ENCODE peak calls at places on chromosomes 16 and 17, in five cellular contexts. M is K562, R is Peyer's patch, Y is osteoblast, O is cardiac muscle cell. X is an unnamed sample. For H3K4me1, the result is how much of the 10 kb centered on the place peaks cover.

GRCh38 chr16:58820359-58820758 is 86.2 kb upstream of the GOT2 start:
- DNase-seq in Y (no peak), M (no peak), R (no peak), O (no peak), X (no peak)

GRCh38 chr16:53504665-53505064 is 1.7 kb upstream of the AKTIP start:
- DNase-seq in M (no peak), O (no peak), Y (no peak), R (no peak), X (peak)

GRCh38 chr16:49528035-49528434 is 154.4 kb downstream of the C16orf78 start:
- DNase-seq in R (no peak), M (peak), Y (peak), O (peak), X (peak)

GRCh38 chr16:64206877-64207276 is 915.0 kb downstream of the CDH11 start:
- DNase-seq in R (no peak), M (no peak), O (no peak), Y (peak), X (peak)

GRCh38 chr16:27813591-27813990 is 249.9 kb downstream of the GSG1L start:
- DNase-seq in O (no peak), R (no peak), Y (no peak), M (no peak), X (no peak)

GRCh38 chr17:14098246-14098645 is 28.9 kb downstream of the COX10 start:
- DNase-seq in Y (no peak), M (no peak), O (no peak), R (no peak), X (no peak)

GRCh38 chr16:67936124-67936875 is at the start of gene PSMB10:
- DNase-seq in O (peak), Y (peak), R (no peak), M (peak), X (peak)

GRCh38 chr16:24844101-24845030 is 1.4 kb upstream of the SLC5A11 start:
- DNase-seq in M (peak), O (no peak), R (no peak), Y (peak), X (no peak)

GRCh38 chr17:82101767-82102679 is 4.0 kb upstream of the FASN start:
- DNase-seq in O (no peak), R (no peak), M (no peak), Y (peak), X (no peak)

GRCh38 chr17:3695723-3696411 is at the start of gene P2RX5:
- DNase-seq in O (peak), M (peak), R (peak), Y (peak), X (no peak)

GRCh38 chr16:73615256-73615655 is 567.3 kb upstream of the ZFHX3 start:
- DNase-seq in M (no peak), Y (no peak), R (no peak), O (no peak), X (peak)

GRCh38 chr16:56262148-56262878 is 71.0 kb downstream of the GNAO1 start:
- DNase-seq in O (no peak), R (peak), Y (no peak), M (peak), X (no peak)

GRCh38 chr17:74417178-74418045 is 14.5 kb upstream of the GPRC5C start:
- DNase-seq in Y (peak), R (no peak), M (no peak), O (no peak), X (no peak)

GRCh38 chr17:41695954-41696720 is 7.5 kb downstream of the EIF1 start:
- DNase-seq in O (peak), M (peak), Y (peak), R (peak), X (peak)

GRCh38 chr17:3710951-3711383 is 12.7 kb upstream of the HASPIN start:
- DNase-seq in R (peak), O (no peak), M (no peak), Y (peak), X (no peak)

GRCh38 chr16:30771726-30772125 is 9.6 kb downstream of the RNF40 start:
- DNase-seq in R (no peak), O (no peak), Y (peak), M (no peak), X (no peak)

GRCh38 chr16:88062341-88062861 is 111.2 kb downstream of the BANP start:
- DNase-seq in M (no peak), Y (peak), R (no peak), O (peak), X (no peak)

GRCh38 chr16:78249056-78249455 is 149.6 kb downstream of the WWOX start:
- DNase-seq in M (peak), R (no peak), O (peak), Y (no peak), X (peak)

GRCh38 chr16:50584033-50584722 is 36.0 kb downstream of the NKD1 start:
- DNase-seq in Y (peak), O (no peak), M (peak), R (no peak), X (no peak)

GRCh38 chr16:30773826-30774225 is 11.7 kb downstream of the RNF40 start:
- DNase-seq in Y (peak), M (no peak), R (no peak), O (no peak), X (no peak)

GRCh38 chr16:85202051-85202601 is 89.9 kb upstream of the CIBAR2 start:
- DNase-seq in O (no peak), Y (peak), R (no peak), M (no peak), X (no peak)

GRCh38 chr17:10125761-10126553 is 72.4 kb downstream of the GAS7 start:
- DNase-seq in M (no peak), Y (peak), O (no peak), R (no peak), X (no peak)

GRCh38 chr17:67411396-67411795 is 34.3 kb downstream of the PITPNC1 start:
- DNase-seq in Y (no peak), O (no peak), M (no peak), R (no peak), X (no peak)

GRCh38 chr16:9389543-9390207 is 298.2 kb downstream of the HAPSTR1 start:
- DNase-seq in Y (no peak), O (no peak), R (no peak), M (no peak), X (no peak)

GRCh38 chr16:58026139-58026704 is 668 bp downstream of the MMP15 start:
- DNase-seq in Y (peak), O (no peak), M (peak), R (no peak), X (peak)

GRCh38 chr17:385195-385835 is 32.7 kb upstream of the RPH3AL start:
- DNase-seq in R (no peak), M (no peak), Y (peak), O (peak), X (peak)

GRCh38 chr17:82020874-82021727 is 1.6 kb downstream of the CENPX start:
- DNase-seq in R (peak), M (no peak), Y (peak), O (peak), X (peak)

GRCh38 chr17:13114601-13115024 is 96.8 kb upstream of the ELAC2 start:
- DNase-seq in R (no peak), O (peak), Y (peak), M (peak), X (peak)

GRCh38 chr17:61393550-61393903 is 6.1 kb upstream of the TBX2 start:
- DNase-seq in M (no peak), Y (no peak), O (no peak), R (no peak), X (no peak)

GRCh38 chr17:44556854-44557606 is at the start of gene FZD2:
- DNase-seq in R (peak), Y (peak), M (peak), O (peak), X (peak)

GRCh38 chr17:4950757-4951204 is at the start of gene ENO3:
- DNase-seq in M (peak), R (no peak), Y (peak), O (peak), X (peak)

GRCh38 chr17:7425316-7425715 is at the start of gene SPEM2:
- DNase-seq in O (no peak), Y (no peak), M (no peak), R (no peak), X (no peak)

GRCh38 chr17:43940630-43941029 is 1.6 kb downstream of the PPY start:
- DNase-seq in R (no peak), Y (peak), M (peak), O (peak), X (peak)

GRCh38 chr16:29815032-29815721 is 775 bp upstream of the PAGR1 start:
- DNase-seq in O (no peak), R (peak), M (peak), Y (peak), X (no peak)

GRCh38 chr17:59829217-59830006 is 63.3 kb downstream of the TUBD1 start:
- DNase-seq in M (peak), R (no peak), Y (peak), O (no peak), X (peak)

GRCh38 chr16:52498640-52499039 is 48.3 kb downstream of the TOX3 start:
- DNase-seq in Y (no peak), M (no peak), R (no peak), O (no peak), X (peak)

GRCh38 chr16:67932462-67932840 is 789 bp upstream of the CTRL start:
- DNase-seq in R (no peak), Y (peak), O (no peak), M (no peak), X (no peak)

GRCh38 chr17:13650096-13650675 is 48.5 kb upstream of the HS3ST3A1 start:
- DNase-seq in O (no peak), R (no peak), M (no peak), Y (no peak), X (peak)

GRCh38 chr17:77437747-77438146 is 297.0 kb downstream of the SEC14L1 start:
- DNase-seq in R (no peak), M (no peak), Y (no peak), O (no peak), X (no peak)

GRCh38 chr17:77438241-77439204 is 297.8 kb downstream of the SEC14L1 start:
- DNase-seq in O (no peak), M (no peak), R (no peak), Y (no peak), X (no peak)

GRCh38 chr17:77436481-77436880 is 295.7 kb downstream of the SEC14L1 start:
- DNase-seq in Y (no peak), O (no peak), R (no peak), M (no peak), X (no peak)

GRCh38 chr17:77436058-77436442 is 295.3 kb downstream of the SEC14L1 start:
- DNase-seq in Y (no peak), M (no peak), O (peak), R (no peak), X (peak)

GRCh38 chr17:77437017-77437416 is 296.2 kb downstream of the SEC14L1 start:
- DNase-seq in Y (no peak), O (no peak), R (peak), M (no peak), X (peak)
- H3K4me3 ChIP-seq in Y (no peak), O (no peak), R (no peak), M (no peak), X (no peak)

GRCh38 chr16:17543073-17543472 is 72.3 kb upstream of the XYLT1 start:
- DNase-seq in M (no peak), Y (no peak), O (no peak), R (no peak), X (no peak)
- H3K27ac ChIP-seq in M (no peak), Y (no peak), O (no peak), R (no peak), X (no peak)

DNA sequence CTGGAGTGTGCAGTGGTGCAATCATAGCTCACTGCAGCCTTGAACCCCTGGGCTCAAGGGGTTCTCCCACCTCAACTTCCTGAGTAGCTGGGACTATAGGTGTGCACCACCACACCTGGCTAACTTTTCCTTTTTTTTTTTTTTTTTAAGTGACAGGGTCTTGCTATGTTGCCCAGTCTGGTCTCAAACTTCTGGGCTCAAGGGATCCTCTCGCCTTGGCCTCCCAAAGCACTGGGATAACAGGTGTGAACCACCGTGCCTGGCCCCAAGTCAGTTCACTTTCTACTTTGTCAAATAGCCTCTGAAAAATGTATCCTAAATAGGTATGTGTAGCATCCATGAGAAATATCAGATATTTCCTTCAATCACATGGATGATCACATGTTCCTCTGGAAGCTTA is 9.9 kb upstream of the NFAT5 start:
- DNase-seq in Y (no peak), R (no peak), M (no peak), O (no peak), X (no peak)
- H3K4me1 ChIP-seq in Y (under half), R (under half), M (under half), O (under half), X (under half)

DNA sequence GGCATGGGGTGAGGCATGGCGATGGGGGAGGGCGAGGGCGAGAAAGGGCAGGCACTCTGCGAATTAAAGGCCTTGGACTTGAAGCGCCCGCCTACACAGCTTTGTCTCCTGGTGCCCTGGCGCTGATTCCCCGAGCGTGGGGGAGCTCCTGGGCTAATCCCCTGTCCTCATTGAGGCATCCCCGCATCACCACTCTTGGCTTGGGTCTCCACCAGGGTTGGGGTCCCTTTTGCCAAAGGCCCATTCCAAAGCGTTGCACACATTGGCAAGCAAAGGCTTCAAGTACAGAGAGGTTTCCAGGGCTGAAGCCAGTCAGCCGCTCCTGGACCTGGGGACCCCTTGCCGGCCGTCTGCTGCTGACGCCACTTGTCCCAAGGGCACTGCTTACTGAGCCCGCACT is 8.0 kb downstream of the ZNF205 start:
- DNase-seq in R (no peak), Y (peak), M (no peak), O (no peak), X (no peak)
- H3K4me3 ChIP-seq in R (no peak), Y (no peak), M (no peak), O (no peak), X (no peak)

GRCh38 chr17:77729587-77729986 is 228.9 kb upstream of the TNRC6C start:
- DNase-seq in M (no peak), O (no peak), R (no peak), Y (no peak), X (no peak)

GRCh38 chr17:77726549-77726957 is 231.9 kb upstream of the TNRC6C start:
- DNase-seq in Y (no peak), M (no peak), R (no peak), O (no peak), X (no peak)

GRCh38 chr17:77728871-77729270 is 229.6 kb upstream of the TNRC6C start:
- DNase-seq in Y (no peak), O (no peak), M (no peak), R (no peak), X (no peak)

GRCh38 chr17:77727216-77727615 is 231.3 kb upstream of the TNRC6C start:
- DNase-seq in M (no peak), Y (no peak), O (no peak), R (no peak), X (no peak)

GRCh38 chr17:77728022-77728671 is 230.4 kb upstream of the TNRC6C start:
- DNase-seq in M (peak), Y (no peak), R (peak), O (no peak), X (peak)
- H3K27ac ChIP-seq in M (no peak), Y (no peak), R (no peak), O (no peak), X (no peak)

DNA sequence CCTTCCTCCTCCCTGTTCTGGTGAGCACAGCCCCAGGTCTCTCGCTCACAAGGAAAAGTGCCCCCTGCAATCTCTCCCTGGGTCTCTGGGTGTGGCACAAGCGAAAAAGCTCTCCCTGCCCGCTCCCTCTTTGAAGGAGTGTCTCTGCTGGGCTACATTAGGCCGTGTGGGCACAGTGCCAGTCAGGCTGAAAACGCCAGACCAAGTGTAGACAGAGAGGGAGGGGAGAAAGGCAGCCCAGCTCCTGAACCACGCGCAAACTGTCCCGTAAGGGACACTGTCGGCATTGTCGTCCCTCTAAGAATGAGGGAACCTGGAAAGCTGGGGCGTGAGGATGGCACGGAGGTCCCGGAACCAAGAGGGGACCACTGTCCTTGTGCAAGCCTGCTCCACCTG is 3.9 kb downstream of the SMIM5 start:
- DNase-seq in O (no peak), M (no peak), Y (peak), R (no peak), X (no peak)
- H3K4me1 ChIP-seq in O (under half), M (half or more), Y (under half), R (under half), X (under half)

GRCh38 chr17:19002805-19003542 is 1.6 kb downstream of the FAM83G start:
- DNase-seq in M (no peak), O (no peak), Y (peak), R (no peak), X (no peak)
- H3K4me3 ChIP-seq in M (no peak), O (no peak), Y (peak), R (peak), X (no peak)

DNA sequence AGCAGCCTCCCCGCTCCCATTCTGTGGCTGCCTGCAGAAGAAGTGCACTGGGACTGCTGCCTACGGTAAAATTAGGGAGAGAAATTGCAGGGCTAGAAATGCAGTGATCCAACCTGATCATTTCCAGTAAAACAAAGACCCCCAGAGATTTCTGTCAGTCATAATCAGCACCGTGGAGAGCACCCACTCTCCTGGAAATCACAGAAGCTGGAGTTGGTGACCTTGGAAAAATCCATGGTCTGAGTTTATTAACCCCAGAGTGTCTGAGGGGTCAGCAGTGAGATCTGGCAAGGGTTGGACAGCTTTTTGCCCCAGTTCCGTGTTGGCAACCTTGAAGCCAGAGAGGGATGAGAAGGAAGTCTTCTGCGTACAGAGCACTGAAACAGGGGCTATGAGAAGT is 7.8 kb downstream of the SYCE1L start:
- DNase-seq in M (no peak), Y (no peak), O (peak), R (no peak), X (no peak)
- H3K27ac ChIP-seq in M (no peak), Y (no peak), O (no peak), R (no peak), X (no peak)

DNA sequence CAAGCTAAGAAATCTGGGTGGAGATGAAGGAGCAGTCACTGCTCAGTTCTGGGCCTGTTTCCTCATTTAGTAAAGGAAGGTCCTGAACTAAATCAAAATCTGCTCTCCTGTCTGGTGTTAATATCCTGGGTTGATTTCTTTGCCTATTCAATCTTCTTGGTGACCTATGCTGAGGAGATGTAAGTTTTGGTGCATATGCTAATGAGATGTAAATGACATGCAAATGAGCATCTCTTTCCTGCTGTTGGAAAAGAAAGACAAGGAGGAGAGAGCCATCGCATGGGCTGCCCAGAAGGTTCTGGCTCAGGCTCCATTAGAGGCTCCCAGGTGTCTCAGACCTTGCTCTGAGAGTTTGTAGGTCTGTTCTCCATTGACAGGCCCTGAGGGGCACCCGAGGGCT is 3.3 kb downstream of the ABI3 start:
- DNase-seq in Y (peak), R (no peak), M (no peak), O (no peak), X (no peak)
- H3K4me1 ChIP-seq in Y (under half), R (under half), M (under half), O (under half), X (under half)

GRCh38 chr16:80563807-80564206 is 23.0 kb downstream of the DYNLRB2 start:
- DNase-seq in O (no peak), M (no peak), Y (no peak), R (no peak), X (no peak)

GRCh38 chr16:80573700-80574120 is 32.9 kb downstream of the DYNLRB2 start:
- DNase-seq in O (no peak), Y (no peak), M (no peak), R (no peak), X (no peak)

GRCh38 chr16:80570106-80570478 is 29.3 kb downstream of the DYNLRB2 start:
- DNase-seq in O (no peak), R (no peak), M (no peak), Y (no peak), X (no peak)

GRCh38 chr16:80564394-80564793 is 23.6 kb downstream of the DYNLRB2 start:
- DNase-seq in M (no peak), R (no peak), O (no peak), Y (no peak), X (no peak)

DNA sequence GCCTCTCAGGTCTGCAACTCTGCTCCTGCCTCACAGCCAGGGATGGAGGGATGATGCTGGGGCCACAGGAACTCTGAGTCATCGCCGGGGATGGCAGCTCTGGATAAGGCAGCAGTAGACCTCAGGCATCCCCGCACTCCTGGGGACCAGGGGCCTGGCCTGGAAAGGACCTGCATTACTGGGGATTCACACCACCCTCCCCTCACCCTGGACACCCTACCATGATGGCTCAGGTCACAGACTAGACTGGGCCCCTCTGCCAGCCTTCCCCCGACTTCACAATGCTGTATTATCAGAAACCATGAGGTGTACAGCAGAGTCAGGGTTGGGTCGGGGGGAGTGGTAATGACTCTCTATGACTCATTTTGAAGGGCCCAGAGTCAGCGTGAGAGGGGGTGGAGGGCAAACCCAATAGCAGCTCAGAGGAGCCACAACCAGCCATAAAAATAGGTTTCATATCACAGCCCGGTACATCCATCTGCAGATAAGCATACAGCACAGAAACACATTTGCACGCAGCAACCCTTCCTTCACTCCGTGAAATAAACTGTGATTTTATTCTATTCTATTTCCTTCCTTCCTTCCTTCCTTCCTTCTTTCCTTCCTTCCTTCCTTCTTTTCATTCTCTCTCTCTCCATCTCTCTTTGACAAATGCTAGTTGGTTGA is 28.8 kb downstream of the DYNLRB2 start:
- DNase-seq in R (no peak), M (peak), Y (peak), O (no peak), X (no peak)
- H3K4me3 ChIP-seq in R (no peak), M (no peak), Y (no peak), O (no peak), X (no peak)